ENCODE peak calls at places on chromosomes 7 and 10, in four cellular contexts. One of them, this sample, is unnamed.

GRCh38 chr7:27160546-27161213 is 4.2 kb upstream of the HOXA7 start:
- DNase-seq in T-helper 2 cell: peak; percentile 74
- DNase-seq in iris pigment epithelial cell: peak; percentile 59
- DNase-seq in T follicular helper cell: peak; percentile 69
- DNase-seq in this sample: peak; percentile 88

GRCh38 chr7:84195295-84196006 is 862 bp upstream of the SEMA3A start:
- DNase-seq in T-helper 2 cell: no peak
- DNase-seq in iris pigment epithelial cell: no peak
- DNase-seq in T follicular helper cell: no peak
- DNase-seq in this sample: no peak

GRCh38 chr7:111098011-111098925 is 7.3 kb downstream of the LRRN3 start:
- DNase-seq in T-helper 2 cell: peak; percentile 29
- DNase-seq in iris pigment epithelial cell: peak; percentile 57
- DNase-seq in T follicular helper cell: peak; percentile 35
- DNase-seq in this sample: no peak

GRCh38 chr7:67364441-67365017 is 367.9 kb downstream of the TYW1 start:
- DNase-seq in T-helper 2 cell: no peak
- DNase-seq in iris pigment epithelial cell: no peak
- DNase-seq in T follicular helper cell: no peak
- DNase-seq in this sample: no peak

GRCh38 chr10:15725603-15726002 is 5.9 kb upstream of the ITGA8 start:
- DNase-seq in T-helper 2 cell: no peak
- DNase-seq in iris pigment epithelial cell: peak; percentile 67
- DNase-seq in T follicular helper cell: no peak
- DNase-seq in this sample: peak; percentile 50

GRCh38 chr10:6164271-6165095 is 38.2 kb upstream of the PFKFB3 start:
- DNase-seq in T-helper 2 cell: no peak
- DNase-seq in iris pigment epithelial cell: peak; percentile 35
- DNase-seq in T follicular helper cell: no peak
- DNase-seq in this sample: no peak

GRCh38 chr7:117152213-117153007 is 170.4 kb downstream of the WNT2 start:
- DNase-seq in T-helper 2 cell: no peak
- DNase-seq in iris pigment epithelial cell: no peak
- DNase-seq in T follicular helper cell: no peak
- DNase-seq in this sample: no peak

GRCh38 chr10:33134011-33134751 is 176.2 kb upstream of the ITGB1 start:
- DNase-seq in T-helper 2 cell: peak; percentile 68
- DNase-seq in iris pigment epithelial cell: peak; percentile 90
- DNase-seq in T follicular helper cell: peak; percentile 68
- DNase-seq in this sample: peak; percentile 52

GRCh38 chr10:182441-183201 is 47.4 kb downstream of the ZMYND11 start:
- DNase-seq in T-helper 2 cell: no peak
- DNase-seq in iris pigment epithelial cell: peak; percentile 78
- DNase-seq in T follicular helper cell: no peak
- DNase-seq in this sample: no peak

GRCh38 chr10:132232981-132233380 is 46.2 kb downstream of the DPYSL4 start:
- DNase-seq in T-helper 2 cell: no peak
- DNase-seq in iris pigment epithelial cell: no peak
- DNase-seq in T follicular helper cell: no peak
- DNase-seq in this sample: no peak

GRCh38 chr7:12941512-12941911 is 254.1 kb downstream of the ARL4A start:
- DNase-seq in T-helper 2 cell: no peak
- DNase-seq in iris pigment epithelial cell: peak; percentile 12
- DNase-seq in T follicular helper cell: no peak
- DNase-seq in this sample: no peak

GRCh38 chr10:33352154-33352553 is 17.7 kb upstream of the NRP1 start:
- DNase-seq in T-helper 2 cell: no peak
- DNase-seq in iris pigment epithelial cell: peak; percentile 55
- DNase-seq in T follicular helper cell: no peak
- DNase-seq in this sample: no peak